ENCODE peak calls at places on chromosomes 1 and 21, in four cellular contexts. B is HCT116, T is HepG2, S is K562. M is an unnamed sample.

GRCh38 chr1:103538226-103538625 is 12.7 kb downstream of the RNPC3 start:
- DNase-seq in T (no peak), S (no peak), B (no peak), M (no peak)

GRCh38 chr1:64268653-64269557 is 65.5 kb downstream of the UBE2U start:
- DNase-seq in S (peak), T (peak), B (peak), M (peak)

GRCh38 chr1:233520510-233521191 is 93.3 kb upstream of the KCNK1 start:
- DNase-seq in B (peak), S (no peak), T (no peak), M (no peak)

GRCh38 chr1:58764294-58764978 is 19.4 kb downstream of the JUN start:
- DNase-seq in T (no peak), B (no peak), S (no peak), M (no peak)

GRCh38 chr1:59116920-59117542 is 179.9 kb upstream of the FGGY start:
- DNase-seq in B (no peak), T (no peak), S (no peak), M (no peak)

GRCh38 chr21:34126691-34127090 is 53.3 kb downstream of the MRPS6 start:
- DNase-seq in T (no peak), B (no peak), S (no peak), M (no peak)

GRCh38 chr1:173988068-173988467 is 34.1 kb downstream of the RC3H1 start:
- DNase-seq in T (no peak), B (no peak), S (no peak), M (no peak)

GRCh38 chr1:41479000-41479807 is 5.3 kb downstream of the EDN2 start:
- DNase-seq in B (no peak), T (no peak), S (no peak), M (no peak)

GRCh38 chr1:52601976-52602327 is 219 bp upstream of the GPX7 start:
- DNase-seq in T (no peak), B (no peak), S (no peak), M (no peak)

GRCh38 chr1:115980998-115981993 is 5.0 kb downstream of the SLC22A15 start:
- DNase-seq in T (peak), S (peak), B (peak), M (peak)

GRCh38 chr1:153848805-153849204 is 73.6 kb downstream of the SLC27A3 start:
- DNase-seq in S (no peak), B (no peak), T (no peak), M (no peak)

GRCh38 chr1:66276229-66276628 is 257.7 kb upstream of the SGIP1 start:
- DNase-seq in B (no peak), S (no peak), T (no peak), M (no peak)

GRCh38 chr1:40316595-40317393 is at the start of gene COL9A2:
- DNase-seq in T (peak), S (no peak), B (no peak), M (peak)

GRCh38 chr1:207223162-207223561 is 98.3 kb upstream of the CD55 start:
- DNase-seq in B (no peak), S (no peak), T (no peak), M (no peak)

GRCh38 chr21:27407296-27407695 is 440.4 kb upstream of the ADAMTS5 start:
- DNase-seq in T (no peak), B (no peak), S (no peak), M (no peak)

GRCh38 chr1:75310067-75310466 is 175.9 kb downstream of the LHX8 start:
- DNase-seq in B (no peak), S (no peak), T (no peak), M (no peak)

GRCh38 chr1:8204823-8205222 is 113.1 kb upstream of the SLC45A1 start:
- DNase-seq in B (no peak), S (no peak), T (no peak), M (no peak)

GRCh38 chr1:18175530-18176377 is 68.2 kb downstream of the IGSF21 start:
- DNase-seq in S (no peak), B (no peak), T (no peak), M (peak)
- TF ChIP-seq ZBTB33 in S (no peak), B (no peak), T (no peak), M (no peak)

DNA sequence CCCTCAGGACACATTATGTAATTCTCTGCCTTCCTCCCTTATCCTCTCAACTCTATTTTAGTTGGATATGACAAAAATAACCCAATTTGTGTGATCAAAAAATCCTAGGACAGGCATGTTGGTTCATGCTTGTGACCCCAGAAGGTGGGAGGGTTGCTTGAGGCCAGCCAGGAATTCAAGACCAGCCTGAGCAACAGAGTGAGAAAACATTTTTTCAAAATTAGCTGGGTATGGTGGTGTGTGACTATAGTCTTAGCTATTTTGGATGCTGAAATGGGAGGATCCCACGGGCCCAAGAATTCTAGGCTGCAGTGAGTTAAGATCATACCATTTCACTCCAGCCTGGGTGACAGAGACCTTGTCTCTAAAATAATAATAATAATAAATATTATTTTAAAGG is 1383.1 kb upstream of the ADGRL2 start:
- DNase-seq in T (no peak), S (no peak), B (no peak), M (no peak)
- TF ChIP-seq ZBTB33 in T (no peak), S (no peak), B (no peak), M (no peak)

DNA sequence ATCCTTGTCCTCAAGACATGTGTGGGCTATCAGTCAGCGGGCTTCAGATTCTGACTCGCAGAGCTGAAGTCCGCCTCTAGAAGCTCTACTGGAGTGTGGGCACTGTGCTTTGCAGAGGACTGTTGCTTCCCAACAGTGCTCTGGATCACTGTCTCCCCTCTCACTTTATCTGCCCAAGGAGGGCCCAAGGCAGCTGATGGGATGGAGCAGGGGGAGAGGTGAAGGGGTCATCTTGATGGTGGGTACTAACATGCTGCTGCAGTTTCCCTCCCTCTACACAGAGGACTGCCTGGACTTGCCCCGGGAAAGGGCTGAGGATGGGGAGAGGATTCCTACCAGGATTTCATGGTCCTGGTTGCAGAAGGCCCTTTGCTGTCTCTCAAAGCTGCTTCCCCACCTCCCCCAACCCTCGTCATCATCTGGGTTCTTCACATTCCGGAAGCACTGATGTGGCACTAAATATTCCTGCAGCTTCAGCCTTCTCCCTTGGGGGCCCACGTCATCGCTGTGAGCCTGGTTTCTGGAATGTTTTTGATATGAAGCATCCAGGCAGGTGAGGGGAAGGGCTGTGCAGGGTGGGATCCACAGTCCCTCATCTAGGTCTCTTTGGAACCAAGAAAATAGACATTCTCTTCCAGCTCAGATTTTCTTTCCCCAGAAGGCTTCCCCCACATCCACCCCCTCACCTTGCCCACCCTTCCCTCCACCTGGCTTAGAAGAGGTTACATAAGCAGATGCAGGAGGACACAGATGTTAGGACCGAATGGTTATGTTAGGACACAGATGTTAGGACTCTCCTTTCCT is 23.2 kb downstream of the NUAK2 start:
- DNase-seq in S (no peak), B (peak), T (peak), M (no peak)
- TF ChIP-seq ZBTB33 in S (no peak), B (no peak), T (no peak), M (peak)

GRCh38 chr1:156121441-156121840 is 6.9 kb downstream of the LMNA start:
- DNase-seq in T (no peak), S (no peak), B (no peak), M (no peak)

GRCh38 chr1:156124557-156125483 is 10.3 kb downstream of the LMNA start:
- DNase-seq in S (no peak), T (no peak), B (no peak), M (no peak)

GRCh38 chr1:156123356-156124196 is 9.1 kb downstream of the LMNA start:
- DNase-seq in S (peak), T (peak), B (peak), M (peak)

GRCh38 chr1:156122086-156122485 is 7.6 kb downstream of the LMNA start:
- DNase-seq in T (no peak), B (no peak), S (no peak), M (no peak)

GRCh38 chr1:156122519-156123355 is 8.2 kb downstream of the LMNA start:
- DNase-seq in B (no peak), S (peak), T (peak), M (no peak)
- TF ChIP-seq ZBTB33 in B (peak), S (no peak), T (no peak), M (no peak)

DNA sequence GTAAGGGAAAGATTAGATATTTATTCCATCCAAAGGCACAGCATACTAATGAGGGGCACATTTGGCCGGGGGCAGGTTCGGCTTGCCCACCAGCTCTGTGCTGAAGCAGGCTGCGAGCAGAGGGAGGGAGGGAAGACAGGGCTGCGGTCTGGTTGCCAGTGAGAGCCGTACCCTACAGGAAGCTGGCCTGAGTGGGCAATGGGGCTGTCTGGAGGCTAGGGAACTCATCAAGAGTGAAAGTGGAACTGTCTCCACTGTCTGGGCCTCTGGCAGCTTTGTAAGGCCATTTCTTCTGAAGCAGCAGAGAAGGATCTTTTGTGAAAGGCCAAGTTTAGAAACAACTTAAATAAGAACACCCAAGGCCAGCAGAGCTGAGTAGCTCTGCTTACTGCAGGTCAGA is 27.0 kb downstream of the SYT6 start:
- DNase-seq in B (no peak), T (no peak), S (no peak), M (no peak)
- TF ChIP-seq ZBTB33 in B (no peak), T (no peak), S (no peak), M (no peak)

GRCh38 chr1:215151841-215152240 is 69.3 kb downstream of the KCNK2 start:
- DNase-seq in T (no peak), S (no peak), B (no peak), M (no peak)
- TF ChIP-seq ZBTB33 in T (no peak), S (no peak), B (no peak), M (no peak)

M was measured in SK-N-SH.